ENCODE peak calls at places on chromosomes 16 and 17, in four cellular contexts. One of them, this sample, is unnamed.
A peak's percentile ranks its signal among the peaks of the same experiment; 100 is the strongest.

GRCh38 chr17:36686123-36686669 is 84.8 kb downstream of the MRM1 start:
- DNase-seq in A549: no peak
- DNase-seq in GM12878: no peak
- DNase-seq in K562: no peak
- DNase-seq in this sample: no peak

GRCh38 chr17:35046740-35047283 is 16.7 kb downstream of the RFFL start:
- DNase-seq in A549: no peak
- DNase-seq in GM12878: peak; percentile 81
- DNase-seq in K562: no peak
- DNase-seq in this sample: peak; percentile 54

GRCh38 chr17:27633312-27634025 is 2.5 kb downstream of the LGALS9 start:
- DNase-seq in A549: no peak
- DNase-seq in GM12878: no peak
- DNase-seq in K562: peak; percentile 73
- DNase-seq in this sample: no peak

GRCh38 chr17:49101054-49101534 is 31.5 kb upstream of the B4GALNT2 start:
- DNase-seq in A549: no peak
- DNase-seq in GM12878: no peak
- DNase-seq in K562: no peak
- DNase-seq in this sample: no peak

GRCh38 chr17:73911726-73912359 is 267.6 kb upstream of the SDK2 start:
- DNase-seq in A549: no peak
- DNase-seq in GM12878: no peak
- DNase-seq in K562: no peak
- DNase-seq in this sample: no peak

GRCh38 chr17:31509805-31510177 is 118.3 kb downstream of the RAB11FIP4 start:
- DNase-seq in A549: no peak
- DNase-seq in GM12878: no peak
- DNase-seq in K562: no peak
- DNase-seq in this sample: peak; percentile 49

GRCh38 chr17:35254107-35254802 is 11.4 kb downstream of the SLFN5 start:
- DNase-seq in A549: peak; percentile 97
- DNase-seq in GM12878: no peak
- DNase-seq in K562: no peak
- DNase-seq in this sample: no peak

GRCh38 chr17:44122825-44123355 is 551 bp downstream of the HDAC5 start:
- DNase-seq in A549: no peak
- DNase-seq in GM12878: no peak
- DNase-seq in K562: no peak
- DNase-seq in this sample: no peak

GRCh38 chr16:55465077-55465896 is 13.7 kb upstream of the MMP2 start:
- DNase-seq in A549: peak; percentile 82
- DNase-seq in GM12878: peak; percentile 13
- DNase-seq in K562: peak; percentile 91
- DNase-seq in this sample: peak; percentile 81

GRCh38 chr17:80414508-80414802 is 512 bp upstream of the ENDOV start:
- DNase-seq in A549: peak; percentile 28
- DNase-seq in GM12878: no peak
- DNase-seq in K562: peak; percentile 38
- DNase-seq in this sample: no peak

GRCh38 chr17:37752482-37752881 is 7.6 kb upstream of the HNF1B start:
- DNase-seq in A549: peak; percentile 85
- DNase-seq in GM12878: no peak
- DNase-seq in K562: no peak
- DNase-seq in this sample: no peak

GRCh38 chr16:22890976-22891375 is 77.0 kb downstream of the HS3ST2 start:
- DNase-seq in A549: no peak
- DNase-seq in GM12878: no peak
- DNase-seq in K562: no peak
- DNase-seq in this sample: no peak

GRCh38 chr16:8571061-8571596 is 19.2 kb downstream of the TMEM114 start:
- DNase-seq in A549: peak; percentile 19
- DNase-seq in GM12878: no peak
- DNase-seq in K562: no peak
- DNase-seq in this sample: no peak

GRCh38 chr17:78180083-78180482 is 6.8 kb downstream of the TK1 start:
- DNase-seq in A549: no peak
- DNase-seq in GM12878: no peak
- DNase-seq in K562: no peak
- DNase-seq in this sample: no peak

GRCh38 chr17:7747586-7747985 is 30.0 kb downstream of the DNAH2 start:
- DNase-seq in A549: no peak
- DNase-seq in GM12878: no peak
- DNase-seq in K562: no peak
- DNase-seq in this sample: no peak

GRCh38 chr16:31455601-31456314 is 3.5 kb upstream of the ARMC5 start:
- DNase-seq in A549: peak; percentile 43
- DNase-seq in GM12878: no peak
- DNase-seq in K562: peak; percentile 15
- DNase-seq in this sample: peak; percentile 12

GRCh38 chr16:64626771-64627170 is 495.1 kb downstream of the CDH11 start:
- DNase-seq in A549: no peak
- DNase-seq in GM12878: no peak
- DNase-seq in K562: no peak
- DNase-seq in this sample: no peak

GRCh38 chr17:17964710-17965109 is 7.5 kb downstream of the TOM1L2 start:
- DNase-seq in A549: no peak
- DNase-seq in GM12878: no peak
- DNase-seq in K562: no peak
- DNase-seq in this sample: no peak

GRCh38 chr17:42845918-42846593 is 1.7 kb downstream of the AOC2 start:
- DNase-seq in A549: no peak
- DNase-seq in GM12878: no peak
- DNase-seq in K562: no peak
- DNase-seq in this sample: no peak

GRCh38 chr17:3002538-3003301 is 60.7 kb downstream of the OR1D5 start:
- DNase-seq in A549: no peak
- DNase-seq in GM12878: peak; percentile 86
- DNase-seq in K562: no peak
- DNase-seq in this sample: no peak

GRCh38 chr16:29926675-29927522 is 873 bp upstream of the KCTD13 start:
- DNase-seq in A549: peak; percentile 25
- DNase-seq in GM12878: no peak
- DNase-seq in K562: peak; percentile 24
- DNase-seq in this sample: peak; percentile 47

GRCh38 chr17:55089955-55090573 is 121.5 kb downstream of the STXBP4 start:
- DNase-seq in A549: peak; percentile 64
- DNase-seq in GM12878: peak; percentile 79
- DNase-seq in K562: peak; percentile 32
- DNase-seq in this sample: no peak

GRCh38 chr17:64218066-64218465 is 45.0 kb downstream of the TEX2 start:
- DNase-seq in A549: no peak
- DNase-seq in GM12878: peak; percentile 28
- DNase-seq in K562: no peak
- DNase-seq in this sample: no peak
- TF ChIP-seq RCOR1 in A549: no peak
- TF ChIP-seq RCOR1 in GM12878: no peak
- TF ChIP-seq RCOR1 in K562: no peak
- TF ChIP-seq RCOR1 in this sample: no peak

GRCh38 chr17:61307905-61308886 is 91.4 kb upstream of the TBX2 start:
- DNase-seq in A549: peak; percentile 79
- DNase-seq in GM12878: no peak
- DNase-seq in K562: no peak
- DNase-seq in this sample: no peak

GRCh38 chr17:61309362-61309761 is 90.3 kb upstream of the TBX2 start:
- DNase-seq in A549: no peak
- DNase-seq in GM12878: no peak
- DNase-seq in K562: no peak
- DNase-seq in this sample: no peak

GRCh38 chr17:61312406-61313295 is 87.0 kb upstream of the TBX2 start:
- DNase-seq in A549: no peak
- DNase-seq in GM12878: no peak
- DNase-seq in K562: no peak
- DNase-seq in this sample: no peak

GRCh38 chr17:61310611-61311010 is 89.0 kb upstream of the TBX2 start:
- DNase-seq in A549: peak; percentile 31
- DNase-seq in GM12878: no peak
- DNase-seq in K562: no peak
- DNase-seq in this sample: no peak

GRCh38 chr17:61309857-61310256 is 89.8 kb upstream of the TBX2 start:
- DNase-seq in A549: no peak
- DNase-seq in GM12878: no peak
- DNase-seq in K562: no peak
- DNase-seq in this sample: no peak
- TF ChIP-seq USF2 in A549: no peak
- TF ChIP-seq USF2 in GM12878: no peak
- TF ChIP-seq USF2 in K562: no peak
- TF ChIP-seq USF2 in this sample: no peak

GRCh38 chr17:40541060-40541872 is 24.0 kb downstream of the CCR7 start:
- DNase-seq in A549: no peak
- DNase-seq in GM12878: no peak
- DNase-seq in K562: no peak
- DNase-seq in this sample: no peak

GRCh38 chr17:40542562-40543411 is 22.5 kb downstream of the CCR7 start:
- DNase-seq in A549: peak; percentile 100
- DNase-seq in GM12878: no peak
- DNase-seq in K562: no peak
- DNase-seq in this sample: peak; percentile 88

GRCh38 chr17:40540448-40540847 is 24.8 kb downstream of the CCR7 start:
- DNase-seq in A549: no peak
- DNase-seq in GM12878: no peak
- DNase-seq in K562: no peak
- DNase-seq in this sample: no peak

GRCh38 chr17:40539711-40540411 is 25.4 kb downstream of the CCR7 start:
- DNase-seq in A549: no peak
- DNase-seq in GM12878: no peak
- DNase-seq in K562: no peak
- DNase-seq in this sample: no peak

GRCh38 chr17:40541873-40542561 is 23.3 kb downstream of the CCR7 start:
- DNase-seq in A549: no peak
- DNase-seq in GM12878: no peak
- DNase-seq in K562: no peak
- DNase-seq in this sample: no peak
- TF ChIP-seq MAX in A549: no peak
- TF ChIP-seq MAX in GM12878: no peak
- TF ChIP-seq MAX in K562: no peak
- TF ChIP-seq MAX in this sample: no peak

DNA sequence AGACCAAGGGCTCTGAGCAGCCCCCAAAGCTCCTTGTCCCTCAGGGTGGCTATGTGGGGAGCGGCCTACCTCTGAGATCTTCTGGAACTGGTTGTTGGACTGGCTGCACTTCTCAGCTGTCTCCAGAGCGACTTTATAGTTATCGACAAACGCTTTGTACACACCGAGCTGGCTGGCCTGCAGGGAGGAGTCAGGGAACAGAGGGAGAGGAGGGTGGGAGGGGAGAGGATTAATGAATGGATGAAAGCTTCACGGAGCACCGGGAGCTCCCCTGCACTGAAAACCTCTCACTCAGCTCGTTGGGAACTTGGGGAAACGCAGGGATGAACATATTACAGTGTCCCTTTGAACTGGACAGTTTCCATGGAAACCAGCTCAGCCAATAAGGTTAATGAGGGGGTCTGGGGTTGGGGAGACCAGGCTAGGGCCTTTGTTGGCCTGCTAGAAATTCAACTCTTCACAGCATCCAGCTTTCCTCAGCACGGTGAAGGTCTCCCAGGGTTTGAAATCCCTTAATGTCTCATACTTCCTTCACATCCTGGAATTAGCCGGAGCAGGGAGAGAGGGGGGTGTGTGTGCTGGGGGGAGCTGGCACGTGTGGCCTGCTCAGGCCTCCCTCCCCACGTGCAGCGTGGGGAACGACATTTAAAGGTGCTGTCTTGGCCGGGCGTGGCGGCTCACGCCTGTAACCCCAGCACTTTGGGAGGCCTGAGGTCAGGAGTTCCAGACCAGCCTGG is 86.7 kb downstream of the TIMM22 start:
- DNase-seq in A549: no peak
- DNase-seq in GM12878: no peak
- DNase-seq in K562: no peak
- DNase-seq in this sample: no peak
- TF ChIP-seq RCOR1 in A549: no peak
- TF ChIP-seq RCOR1 in GM12878: no peak
- TF ChIP-seq RCOR1 in K562: no peak
- TF ChIP-seq RCOR1 in this sample: no peak

GRCh38 chr16:79598341-79599181 is 2.0 kb downstream of the MAF start:
- DNase-seq in A549: peak; percentile 66
- DNase-seq in GM12878: no peak
- DNase-seq in K562: no peak
- DNase-seq in this sample: peak; percentile 83
- TF ChIP-seq USF2 in A549: no peak
- TF ChIP-seq USF2 in GM12878: no peak
- TF ChIP-seq USF2 in K562: no peak
- TF ChIP-seq USF2 in this sample: no peak

GRCh38 chr16:74372953-74373846 is 2.9 kb upstream of the NPIPB15 start:
- DNase-seq in A549: no peak
- DNase-seq in GM12878: no peak
- DNase-seq in K562: peak; percentile 7
- DNase-seq in this sample: peak; percentile 5

DNA sequence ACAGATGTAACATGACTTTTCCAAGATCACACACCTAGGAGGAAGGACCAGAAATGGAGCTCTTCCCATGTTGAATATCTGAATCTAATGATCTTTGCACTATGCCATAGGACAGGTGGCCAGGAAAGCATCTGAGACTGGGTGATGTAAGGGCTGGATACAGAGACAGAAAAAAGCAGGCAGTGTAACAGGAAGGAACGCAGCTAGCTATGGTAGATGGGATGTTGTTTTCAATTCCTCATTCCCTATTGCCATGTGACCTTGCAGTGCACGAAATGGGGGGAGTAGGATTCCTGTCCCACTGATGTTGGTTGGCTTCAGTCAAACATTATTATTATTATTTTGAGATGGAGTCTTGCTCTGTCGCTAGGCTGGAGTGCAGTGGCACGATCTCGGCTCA is 3.7 kb upstream of the NPIPB15 start:
- DNase-seq in A549: no peak
- DNase-seq in GM12878: no peak
- DNase-seq in K562: no peak
- DNase-seq in this sample: peak; percentile 6
- TF ChIP-seq MAX in A549: no peak
- TF ChIP-seq MAX in GM12878: no peak
- TF ChIP-seq MAX in K562: no peak
- TF ChIP-seq MAX in this sample: no peak

DNA sequence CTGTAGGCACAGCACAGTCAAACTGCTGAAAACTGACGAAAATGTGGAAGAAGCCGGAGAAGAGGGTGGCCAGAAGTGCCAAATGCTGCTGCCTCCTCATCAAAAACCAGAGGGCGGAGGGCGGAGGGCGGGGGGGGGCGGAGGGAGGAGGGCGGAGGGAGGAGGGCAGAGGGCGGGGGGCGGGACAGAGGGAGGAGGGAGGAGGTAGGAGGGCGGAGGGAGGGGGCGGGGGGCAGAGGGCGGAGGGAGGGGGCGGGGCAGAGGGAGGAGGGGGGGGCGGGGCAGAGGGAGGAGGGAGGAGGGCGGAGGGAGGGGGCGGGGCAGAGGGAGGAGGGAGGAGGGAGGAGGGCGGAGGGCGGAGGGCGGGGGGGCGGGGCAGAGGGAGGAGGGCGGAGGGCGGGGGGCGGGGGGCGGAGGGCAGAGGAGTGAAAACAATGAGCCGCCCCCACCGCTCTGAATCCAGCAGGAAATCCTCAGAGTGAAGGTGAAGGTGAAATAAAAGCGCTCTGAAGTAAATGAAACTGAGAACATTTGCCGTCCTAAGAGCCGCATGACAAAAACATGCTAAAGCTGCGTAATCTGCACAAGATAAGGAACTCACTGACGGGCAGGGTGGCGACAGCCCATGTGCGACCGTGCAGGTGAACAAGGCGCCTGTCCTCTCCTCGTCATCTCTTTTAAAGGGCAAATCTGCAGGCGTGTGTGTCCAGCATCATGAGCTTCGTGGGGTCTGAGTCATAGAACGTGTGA is 22.6 kb upstream of the CBFA2T3 start:
- DNase-seq in A549: no peak
- DNase-seq in GM12878: no peak
- DNase-seq in K562: peak; percentile 79
- DNase-seq in this sample: peak; percentile 68
- TF ChIP-seq RCOR1 in A549: no peak
- TF ChIP-seq RCOR1 in GM12878: no peak
- TF ChIP-seq RCOR1 in K562: no peak
- TF ChIP-seq RCOR1 in this sample: no peak